ENCODE peak calls at places on chromosomes 4 and X, in seven cellular contexts. E is colonic mucosa, D is cardiac muscle cell, U is stomach, R is pancreas, O is tibial nerve, F is breast epithelium. P is an unnamed sample.

GRCh38 chrX:35842657-35843056 is 44.5 kb downstream of the MAGEB16 start:
- DNase-seq in E (no peak), D (no peak), U (no peak), R (no peak), O (no peak), F (no peak), P (no peak)

GRCh38 chr4:163764569-163764968 is 270.1 kb downstream of the TMA16 start:
- DNase-seq in E (no peak), D (no peak), U (no peak), R (no peak), O (no peak), F (no peak), P (no peak)

GRCh38 chr4:38856046-38856445 is 571 bp downstream of the TLR6 start:
- DNase-seq in E (no peak), D (no peak), U (no peak), R (no peak), O (no peak), F (no peak), P (no peak)

GRCh38 chr4:169791527-169792156 is 33.9 kb upstream of the HPF1 start:
- DNase-seq in E (peak; percentile 31), D (peak; percentile 70), U (no peak), R (peak; percentile 51), O (peak; percentile 15), F (no peak), P (peak; percentile 29)

GRCh38 chr4:23788460-23788859 is 101.4 kb downstream of the PPARGC1A start:
- DNase-seq in E (no peak), D (peak; percentile 6), U (peak; percentile 34), R (peak; percentile 17), O (no peak), F (no peak), P (no peak)

GRCh38 chr4:152778656-152779512 is 646 bp downstream of the TIGD4 start:
- DNase-seq in E (peak; percentile 50), D (peak; percentile 23), U (peak; percentile 36), R (peak; percentile 21), O (no peak), F (peak; percentile 49), P (no peak)

GRCh38 chrX:84186603-84187358 is 1.2 kb downstream of the RPS6KA6 start:
- DNase-seq in E (peak; percentile 52), D (no peak), U (no peak), R (no peak), O (no peak), F (no peak), P (no peak)

GRCh38 chrX:20418379-20418778 is 151.7 kb upstream of the RPS6KA3 start:
- DNase-seq in E (no peak), D (no peak), U (no peak), R (no peak), O (no peak), F (no peak), P (no peak)

GRCh38 chrX:103329991-103330390 is at the start of gene TCEAL7:
- DNase-seq in E (no peak), D (peak; percentile 49), U (no peak), R (no peak), O (no peak), F (no peak), P (peak; percentile 29)

GRCh38 chr4:108146346-108146745 is 22.4 kb downstream of the LEF1 start:
- DNase-seq in E (no peak), D (no peak), U (no peak), R (no peak), O (no peak), F (no peak), P (no peak)

GRCh38 chrX:32673193-32673592 is 538.2 kb downstream of the DMD start:
- DNase-seq in E (no peak), D (peak; percentile 1), U (no peak), R (no peak), O (no peak), F (no peak), P (no peak)

GRCh38 chrX:980572-981235 is 231.7 kb downstream of the CRLF2 start:
- DNase-seq in E (no peak), D (no peak), U (no peak), R (no peak), O (no peak), F (no peak), P (no peak)

GRCh38 chr4:139684351-139684750 is 18.7 kb downstream of the MGST2 start:
- DNase-seq in E (no peak), D (no peak), U (no peak), R (no peak), O (no peak), F (no peak), P (no peak)

GRCh38 chrX:21881881-21882574 is 26.2 kb downstream of the YY2 start:
- DNase-seq in E (no peak), D (no peak), U (no peak), R (no peak), O (no peak), F (no peak), P (no peak)

GRCh38 chr4:5749568-5749967 is 38.6 kb downstream of the EVC start:
- DNase-seq in E (no peak), D (no peak), U (no peak), R (no peak), O (no peak), F (no peak), P (no peak)

GRCh38 chrX:131264053-131264452 is 25.1 kb downstream of the IGSF1 start:
- DNase-seq in E (no peak), D (no peak), U (no peak), R (no peak), O (no peak), F (no peak), P (no peak)

GRCh38 chr4:77994194-77994721 is 62.9 kb upstream of the FRAS1 start:
- DNase-seq in E (peak; percentile 18), D (peak; percentile 85), U (no peak), R (peak; percentile 36), O (no peak), F (no peak), P (peak; percentile 10)

GRCh38 chr4:119082661-119083060 is 53.0 kb upstream of the MYOZ2 start:
- DNase-seq in E (no peak), D (no peak), U (no peak), R (no peak), O (no peak), F (no peak), P (no peak)

GRCh38 chr4:119081542-119081859 is 54.1 kb upstream of the MYOZ2 start:
- DNase-seq in E (no peak), D (no peak), U (no peak), R (no peak), O (no peak), F (no peak), P (no peak)

GRCh38 chr4:119087121-119087520 is 48.5 kb upstream of the MYOZ2 start:
- DNase-seq in E (no peak), D (peak; percentile 34), U (no peak), R (no peak), O (no peak), F (no peak), P (no peak)

GRCh38 chr4:119081943-119082342 is 53.7 kb upstream of the MYOZ2 start:
- DNase-seq in E (no peak), D (no peak), U (no peak), R (no peak), O (no peak), F (no peak), P (peak; percentile 42)

GRCh38 chr4:119084503-119084902 is 51.1 kb upstream of the MYOZ2 start:
- DNase-seq in E (no peak), D (no peak), U (no peak), R (no peak), O (no peak), F (no peak), P (no peak)
- H3K4me1 ChIP-seq in E (peaks cover 5% of the 10 kb centered on the region), D (peaks cover 5% of the 10 kb centered on the region), U (peaks cover 19% of the 10 kb centered on the region), R (no peaks in the 10 kb centered on the region), O (peaks cover 19% of the 10 kb centered on the region), F (no peaks in the 10 kb centered on the region), P (no peaks in the 10 kb centered on the region)

DNA sequence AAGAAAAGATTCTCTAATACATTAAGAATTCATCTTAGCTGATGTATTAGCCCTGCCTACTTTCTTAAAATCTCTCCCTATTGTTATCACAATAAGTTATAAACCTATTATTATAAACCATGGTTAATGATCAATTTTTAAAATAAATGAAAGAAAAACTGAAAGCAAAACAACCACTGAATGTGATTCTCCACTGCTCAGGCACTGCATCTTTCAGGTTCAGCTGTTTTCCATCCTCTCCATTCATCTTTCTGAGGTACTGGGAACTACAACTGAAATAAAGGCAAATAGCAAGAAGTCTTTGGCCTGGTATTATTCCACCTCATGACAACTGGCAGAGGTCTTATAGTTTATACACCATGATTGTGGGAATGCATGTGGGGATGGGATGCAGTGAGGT is 798.9 kb upstream of the AADAT start:
- DNase-seq in E (no peak), D (no peak), U (no peak), R (no peak), O (no peak), F (no peak), P (no peak)
- TF ChIP-seq CTCF in E (no peak), D (no peak), U (no peak), R (no peak), O (no peak), F (no peak), P (no peak)

DNA sequence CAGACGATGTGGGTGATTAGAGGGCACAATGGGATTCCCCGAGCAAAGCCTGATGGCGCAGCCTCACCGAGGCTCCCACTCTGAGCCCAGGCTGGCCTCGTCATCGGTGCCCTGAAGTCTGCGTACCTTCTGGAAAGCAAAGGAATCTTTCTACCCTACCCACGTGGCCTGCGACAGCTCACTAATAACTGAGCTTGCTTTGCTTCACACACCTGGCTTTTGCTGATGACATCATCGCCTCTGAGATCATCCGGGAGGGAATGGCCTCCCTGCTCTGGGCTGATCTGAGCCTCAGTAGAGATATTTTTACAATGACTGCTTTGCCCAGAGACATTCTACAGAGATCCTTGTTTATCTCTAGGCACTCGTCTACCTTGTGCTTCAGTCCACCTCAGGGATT is 45.4 kb upstream of the PDLIM3 start:
- DNase-seq in E (no peak), D (no peak), U (no peak), R (no peak), O (no peak), F (no peak), P (no peak)
- H3K27ac ChIP-seq in E (no peak overlapping the region), D (no peak overlapping the region), U (no peak overlapping the region), R (no peak overlapping the region), O (no peak overlapping the region), F (no peak overlapping the region), P (no peak overlapping the region)

GRCh38 chr4:80036949-80037348 is 36.1 kb downstream of the ANTXR2 start:
- DNase-seq in E (no peak), D (peak; percentile 97), U (no peak), R (no peak), O (no peak), F (no peak), P (no peak)

GRCh38 chr4:80035336-80035735 is 37.7 kb downstream of the ANTXR2 start:
- DNase-seq in E (peak; percentile 78), D (no peak), U (peak; percentile 38), R (no peak), O (no peak), F (no peak), P (no peak)

GRCh38 chr4:80033581-80033980 is 39.4 kb downstream of the ANTXR2 start:
- DNase-seq in E (no peak), D (no peak), U (no peak), R (no peak), O (no peak), F (no peak), P (no peak)

GRCh38 chr4:80036306-80036705 is 36.7 kb downstream of the ANTXR2 start:
- DNase-seq in E (peak; percentile 40), D (no peak), U (no peak), R (no peak), O (no peak), F (no peak), P (no peak)

DNA sequence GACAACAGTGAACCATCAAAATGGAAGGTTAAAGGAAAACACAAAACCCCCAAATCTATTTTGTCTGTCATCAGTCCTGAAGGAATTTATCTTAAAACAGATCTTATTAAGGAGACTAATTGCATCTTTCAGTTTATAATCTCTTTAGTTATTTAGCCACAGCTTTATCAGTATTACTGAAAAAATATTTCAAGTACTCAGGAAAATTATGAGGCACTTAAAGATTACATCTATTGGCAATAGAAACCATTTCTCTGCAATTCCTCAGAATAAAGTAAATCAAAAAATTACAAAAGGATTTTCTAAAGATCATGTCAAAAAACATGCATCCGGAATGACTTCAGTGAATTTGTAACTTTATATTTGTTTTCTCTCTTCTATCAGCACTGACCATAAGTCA is 35.2 kb downstream of the ANTXR2 start:
- DNase-seq in E (no peak), D (no peak), U (no peak), R (no peak), O (no peak), F (no peak), P (no peak)
- H3K4me1 ChIP-seq in E (peaks cover 6% of the 10 kb centered on the region), D (peaks cover 35% of the 10 kb centered on the region), U (peaks cover 41% of the 10 kb centered on the region), R (peaks cover 3% of the 10 kb centered on the region), O (peaks cover 51% of the 10 kb centered on the region), F (no peaks in the 10 kb centered on the region), P (peaks cover 34% of the 10 kb centered on the region)

P was measured in heart left ventricle.